ENCODE peak calls at places on chromosomes 1 and 21, in nine cellular contexts. A, N, Y, W, I, M, O, U and D are unnamed samples.

GRCh38 chr1:32724678-32725594 is 22.4 kb upstream of the SYNC start:
- DNase-seq in A (peak; percentile 87), N (peak; percentile 56), Y (no peak), W (no peak), I (peak; percentile 95), M (peak; percentile 84), O (peak; percentile 96), U (peak; percentile 51), D (peak; percentile 95)

GRCh38 chr1:44645466-44646244 is 28.6 kb downstream of the TMEM53 start:
- DNase-seq in A (no peak), N (no peak), Y (no peak), W (no peak), I (no peak), M (no peak), O (peak; percentile 73), U (no peak), D (peak; percentile 90)

GRCh38 chr1:6955357-6956154 is 170.3 kb downstream of the CAMTA1 start:
- DNase-seq in A (peak; percentile 92), N (no peak), Y (no peak), W (no peak), I (no peak), M (no peak), O (no peak), U (no peak), D (no peak)

GRCh38 chr21:15080504-15080903 is 15.7 kb upstream of the NRIP1 start:
- DNase-seq in A (no peak), N (no peak), Y (no peak), W (no peak), I (no peak), M (no peak), O (no peak), U (peak; percentile 6), D (peak; percentile 26)

GRCh38 chr1:93625582-93626327 is 55.9 kb downstream of the BCAR3 start:
- DNase-seq in A (peak; percentile 60), N (no peak), Y (no peak), W (no peak), I (no peak), M (peak; percentile 99), O (peak; percentile 93), U (peak; percentile 48), D (peak; percentile 89)

GRCh38 chr1:234619794-234620247 is 9.8 kb upstream of the IRF2BP2 start:
- DNase-seq in A (no peak), N (no peak), Y (no peak), W (no peak), I (no peak), M (no peak), O (no peak), U (no peak), D (no peak)

GRCh38 chr1:235075955-235076308 is 52.7 kb downstream of the TOMM20 start:
- DNase-seq in A (no peak), N (no peak), Y (no peak), W (no peak), I (no peak), M (no peak), O (no peak), U (no peak), D (no peak)

GRCh38 chr1:163897401-163898169 is 575.8 kb downstream of the NUF2 start:
- DNase-seq in A (no peak), N (no peak), Y (no peak), W (no peak), I (no peak), M (no peak), O (peak; percentile 11), U (no peak), D (peak; percentile 56)

GRCh38 chr1:227952374-227953021 is 4.8 kb upstream of the WNT9A start:
- DNase-seq in A (no peak), N (peak; percentile 23), Y (peak; percentile 19), W (no peak), I (peak; percentile 5), M (no peak), O (no peak), U (peak; percentile 25), D (no peak)

GRCh38 chr1:211606914-211607751 is 28.2 kb upstream of the SLC30A1 start:
- DNase-seq in A (no peak), N (no peak), Y (peak; percentile 93), W (peak; percentile 73), I (peak; percentile 72), M (no peak), O (no peak), U (no peak), D (no peak)

GRCh38 chr1:224539971-224540370 is 76.1 kb upstream of the CNIH3 start:
- DNase-seq in A (no peak), N (no peak), Y (no peak), W (no peak), I (no peak), M (no peak), O (peak; percentile 52), U (no peak), D (peak; percentile 55)

GRCh38 chr21:44294391-44295162 is 5.3 kb upstream of the PFKL start:
- DNase-seq in A (no peak), N (no peak), Y (no peak), W (no peak), I (no peak), M (no peak), O (peak; percentile 7), U (no peak), D (no peak)

GRCh38 chr21:45220106-45220505 is 67.6 kb downstream of the POFUT2 start:
- DNase-seq in A (no peak), N (no peak), Y (no peak), W (no peak), I (no peak), M (no peak), O (peak; percentile 6), U (no peak), D (peak; percentile 76)

GRCh38 chr21:32772281-32773047 is 909 bp upstream of the PAXBP1 start:
- DNase-seq in A (peak; percentile 36), N (no peak), Y (peak; percentile 50), W (peak; percentile 37), I (peak; percentile 70), M (peak; percentile 60), O (peak; percentile 20), U (peak; percentile 29), D (peak; percentile 53)

GRCh38 chr1:229108598-229109201 is 162.2 kb upstream of the RAB4A start:
- DNase-seq in A (peak; percentile 22), N (no peak), Y (peak; percentile 55), W (peak; percentile 62), I (no peak), M (no peak), O (no peak), U (no peak), D (no peak)

GRCh38 chr21:42556476-42556875 is 42.8 kb downstream of the SLC37A1 start:
- DNase-seq in A (no peak), N (no peak), Y (no peak), W (no peak), I (no peak), M (no peak), O (no peak), U (no peak), D (no peak)

GRCh38 chr1:43596579-43596978 is 53.4 kb upstream of the KDM4A start:
- DNase-seq in A (no peak), N (no peak), Y (no peak), W (no peak), I (no peak), M (no peak), O (no peak), U (no peak), D (no peak)
- H2AFZ ChIP-seq in A (no peak overlapping the region), N (no peak overlapping the region), Y (no peak overlapping the region), W (no peak overlapping the region), I (no peak overlapping the region), M (no peak overlapping the region), O (no peak overlapping the region), U (no peak overlapping the region), D (no peak overlapping the region)

DNA sequence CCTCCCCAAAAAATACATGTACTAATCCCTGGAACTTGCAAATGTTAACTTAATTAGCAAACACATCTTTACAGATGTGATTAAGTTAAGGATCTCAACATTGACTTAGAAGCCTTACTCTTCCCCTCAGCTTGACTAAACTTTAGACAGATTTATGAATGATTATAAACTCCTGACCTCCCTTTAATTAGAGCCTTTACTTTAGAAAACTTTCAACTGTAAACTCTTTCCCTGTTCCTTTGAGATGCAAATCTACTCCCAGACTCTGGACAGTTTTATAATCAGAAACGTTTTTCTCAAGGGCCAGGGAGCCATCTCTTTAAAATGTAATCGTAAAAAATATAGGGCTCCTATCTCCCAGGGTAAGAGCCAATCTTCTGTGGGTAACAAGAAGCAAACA is 284.2 kb downstream of the BRINP3 start:
- DNase-seq in A (no peak), N (no peak), Y (no peak), W (no peak), I (no peak), M (no peak), O (no peak), U (no peak), D (no peak)
- H2AFZ ChIP-seq in A (no peak overlapping the region), N (peak overlapping the region; percentile 46), Y (no peak overlapping the region), W (no peak overlapping the region), I (no peak overlapping the region), M (no peak overlapping the region), O (no peak overlapping the region), U (no peak overlapping the region), D (no peak overlapping the region)

GRCh38 chr1:27044613-27045091 is 32.0 kb upstream of the TENT5B start:
- DNase-seq in A (peak; percentile 95), N (peak; percentile 99), Y (peak; percentile 96), W (peak; percentile 86), I (peak; percentile 84), M (peak; percentile 77), O (peak; percentile 64), U (peak; percentile 82), D (peak; percentile 77)
- H2AFZ ChIP-seq in A (peak overlapping the region; percentile 82), N (peak overlapping the region; percentile 91), Y (no peak overlapping the region), W (peak overlapping the region; percentile 77), I (peak overlapping the region; percentile 5), M (peak overlapping the region; percentile 90), O (peak overlapping the region; percentile 79), U (peak overlapping the region; percentile 88), D (peak overlapping the region; percentile 59)

GRCh38 chr1:94856004-94856403 is 35.8 kb downstream of the SLC44A3 start:
- DNase-seq in A (no peak), N (no peak), Y (no peak), W (no peak), I (no peak), M (no peak), O (no peak), U (no peak), D (no peak)

GRCh38 chr1:94852758-94853157 is 32.6 kb downstream of the SLC44A3 start:
- DNase-seq in A (no peak), N (no peak), Y (no peak), W (no peak), I (no peak), M (no peak), O (peak; percentile 27), U (no peak), D (no peak)

GRCh38 chr1:94855307-94855700 is 35.1 kb downstream of the SLC44A3 start:
- DNase-seq in A (peak; percentile 88), N (no peak), Y (no peak), W (no peak), I (no peak), M (peak; percentile 22), O (peak; percentile 21), U (no peak), D (peak; percentile 27)

GRCh38 chr1:94854458-94855306 is 34.5 kb downstream of the SLC44A3 start:
- DNase-seq in A (peak; percentile 99), N (peak; percentile 78), Y (peak; percentile 89), W (peak; percentile 77), I (peak; percentile 87), M (peak; percentile 94), O (peak; percentile 92), U (peak; percentile 89), D (peak; percentile 95)

DNA sequence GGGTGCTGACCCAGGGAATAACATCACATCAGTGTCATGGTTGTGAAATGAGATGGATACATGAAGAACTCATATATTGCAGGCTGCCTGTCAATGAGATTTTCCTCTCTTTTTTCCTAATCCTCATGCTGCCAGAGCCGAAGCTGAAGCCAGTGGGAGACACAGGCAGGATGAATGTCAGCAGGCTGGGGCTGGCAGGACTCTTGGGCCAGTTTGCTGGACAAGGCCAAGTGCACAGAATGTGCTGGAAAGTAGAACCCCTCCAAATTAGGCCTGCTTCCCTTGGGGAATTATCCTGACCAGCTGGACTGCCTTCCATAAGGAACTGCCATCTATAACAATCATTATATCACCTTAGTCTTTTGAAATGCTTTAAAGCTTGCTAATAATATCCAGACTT is 31.4 kb downstream of the SLC44A3 start:
- DNase-seq in A (no peak), N (no peak), Y (no peak), W (no peak), I (no peak), M (no peak), O (no peak), U (no peak), D (no peak)
- H2AFZ ChIP-seq in A (no peak overlapping the region), N (no peak overlapping the region), Y (no peak overlapping the region), W (no peak overlapping the region), I (no peak overlapping the region), M (no peak overlapping the region), O (no peak overlapping the region), U (no peak overlapping the region), D (no peak overlapping the region)